ENCODE peak calls at places on chromosomes 4 and X, in eight cellular contexts. F is adrenal gland, M is hepatocyte, R is MM.1S, A is psoas muscle, K is left ventricle myocardium inferior, S is fibroblast of lung, Y is mammary epithelial cell. B is an unnamed sample.

GRCh38 chrX:307261-308111 is 11.1 kb downstream of the GTPBP6 start:
- DNase-seq in F (no peak), M (no peak), R (no peak), A (no peak), K (peak), S (no peak), Y (no peak), B (no peak)

GRCh38 chrX:55839480-55839879 is 121.9 kb downstream of the RRAGB start:
- DNase-seq in F (no peak), M (peak), R (no peak), A (no peak), K (no peak), S (no peak), Y (no peak), B (no peak)

GRCh38 chrX:17944833-17945497 is 83.9 kb upstream of the RAI2 start:
- DNase-seq in F (no peak), M (peak), R (peak), A (no peak), K (no peak), S (no peak), Y (no peak), B (no peak)

GRCh38 chr4:4831825-4832224 is 27.6 kb upstream of the MSX1 start:
- DNase-seq in F (no peak), M (no peak), R (no peak), A (no peak), K (no peak), S (no peak), Y (no peak), B (no peak)

GRCh38 chrX:40090050-40090804 is 7.5 kb downstream of the BCOR start:
- DNase-seq in F (peak), M (peak), R (no peak), A (peak), K (peak), S (no peak), Y (no peak), B (no peak)

GRCh38 chrX:56803849-56804681 is 75.0 kb downstream of the NBDY start:
- DNase-seq in F (no peak), M (peak), R (no peak), A (no peak), K (no peak), S (no peak), Y (no peak), B (no peak)

GRCh38 chr4:10582059-10582686 is 102.4 kb downstream of the CLNK start:
- DNase-seq in F (peak), M (peak), R (peak), A (no peak), K (no peak), S (peak), Y (peak), B (peak)

GRCh38 chrX:26914232-26914631 is 548.9 kb downstream of the PPP4R3C start:
- DNase-seq in F (no peak), M (no peak), R (no peak), A (no peak), K (no peak), S (peak), Y (no peak), B (no peak)

GRCh38 chr4:8778760-8779159 is 92.9 kb downstream of the HMX1 start:
- DNase-seq in F (no peak), M (no peak), R (no peak), A (no peak), K (no peak), S (no peak), Y (no peak), B (no peak)

GRCh38 chrX:119273807-119274192 is 37.7 kb downstream of the PGRMC1 start:
- DNase-seq in F (no peak), M (no peak), R (no peak), A (no peak), K (no peak), S (no peak), Y (no peak), B (no peak)

GRCh38 chr4:106852416-106852815 is 183.7 kb downstream of the DKK2 start:
- DNase-seq in F (no peak), M (no peak), R (no peak), A (no peak), K (no peak), S (no peak), Y (no peak), B (no peak)

GRCh38 chrX:68758671-68759070 is 70.2 kb upstream of the EFNB1 start:
- DNase-seq in F (no peak), M (no peak), R (no peak), A (no peak), K (no peak), S (no peak), Y (no peak), B (no peak)

GRCh38 chr4:147361726-147362125 is 119.2 kb upstream of the EDNRA start:
- DNase-seq in F (peak), M (peak), R (no peak), A (no peak), K (no peak), S (peak), Y (peak), B (peak)

GRCh38 chrX:148611993-148612392 is 111.6 kb downstream of the AFF2 start:
- DNase-seq in F (no peak), M (no peak), R (no peak), A (no peak), K (no peak), S (no peak), Y (no peak), B (no peak)

GRCh38 chr4:36000941-36001557 is 243.3 kb downstream of the ARAP2 start:
- DNase-seq in F (no peak), M (no peak), R (no peak), A (no peak), K (no peak), S (no peak), Y (peak), B (no peak)

GRCh38 chr4:79319975-79320374 is 5.9 kb downstream of the NAA11 start:
- DNase-seq in F (no peak), M (no peak), R (no peak), A (no peak), K (no peak), S (no peak), Y (no peak), B (no peak)

GRCh38 chr4:151227731-151228130 is 49.2 kb upstream of the PRSS48 start:
- DNase-seq in F (no peak), M (peak), R (no peak), A (peak), K (peak), S (peak), Y (peak), B (peak)

GRCh38 chr4:184796906-184797305 is 28.9 kb downstream of the ACSL1 start:
- DNase-seq in F (no peak), M (no peak), R (no peak), A (no peak), K (no peak), S (no peak), Y (no peak), B (no peak)

GRCh38 chrX:104165894-104166734 is at the start of gene FAM199X:
- DNase-seq in F (peak), M (peak), R (peak), A (peak), K (peak), S (peak), Y (peak), B (peak)

GRCh38 chr4:174255790-174256189 is 27.7 kb downstream of the FBXO8 start:
- DNase-seq in F (no peak), M (peak), R (no peak), A (no peak), K (no peak), S (peak), Y (no peak), B (peak)

GRCh38 chr4:125112536-125112935 is 202.2 kb upstream of the FAT4 start:
- DNase-seq in F (no peak), M (no peak), R (no peak), A (no peak), K (no peak), S (no peak), Y (no peak), B (no peak)

GRCh38 chrX:45769919-45770582 is 569.4 kb upstream of the DIPK2B start:
- DNase-seq in F (peak), M (peak), R (no peak), A (peak), K (peak), S (peak), Y (peak), B (peak)
- H3K4me3 ChIP-seq in F (no peak), M (peak), R (no peak), A (peak), K (peak), S (peak), Y (peak), B (peak)

GRCh38 chr4:72951147-72951546 is 118.4 kb downstream of the COX18 start:
- DNase-seq in F (no peak), M (no peak), R (no peak), A (no peak), K (no peak), S (peak), Y (no peak), B (no peak)
- TF ChIP-seq CTCF in F (no peak), M (no peak), R (no peak), A (no peak), K (no peak), S (no peak), Y (peak), B (peak)

GRCh38 chr4:153116101-153116680 is 88.1 kb upstream of the TRIM2 start:
- DNase-seq in F (no peak), M (no peak), R (peak), A (no peak), K (no peak), S (no peak), Y (no peak), B (no peak)

GRCh38 chr4:153113838-153114105 is 90.5 kb upstream of the TRIM2 start:
- DNase-seq in F (no peak), M (no peak), R (no peak), A (no peak), K (no peak), S (no peak), Y (no peak), B (no peak)

GRCh38 chr4:153113061-153113837 is 91.0 kb upstream of the TRIM2 start:
- DNase-seq in F (no peak), M (no peak), R (peak), A (no peak), K (no peak), S (peak), Y (no peak), B (peak)

GRCh38 chr4:153115322-153116100 is 88.7 kb upstream of the TRIM2 start:
- DNase-seq in F (peak), M (peak), R (peak), A (no peak), K (no peak), S (peak), Y (peak), B (peak)

GRCh38 chr4:153114771-153115321 is 89.4 kb upstream of the TRIM2 start:
- DNase-seq in F (peak), M (peak), R (no peak), A (no peak), K (no peak), S (peak), Y (peak), B (peak)
- H3K27ac ChIP-seq in F (peak), M (peak), R (peak), A (no peak), K (no peak), S (peak), Y (peak), B (peak)

GRCh38 chr4:2482192-2482591 is 13.3 kb downstream of the RNF4 start:
- DNase-seq in F (no peak), M (no peak), R (no peak), A (no peak), K (no peak), S (no peak), Y (no peak), B (no peak)
- H3K4me3 ChIP-seq in F (no peak), M (no peak), R (no peak), A (no peak), K (peak), S (no peak), Y (no peak), B (no peak)

B was measured in brain microvascular endothelial cell.